ENCODE peak calls at places on chromosomes 4 and X, in six cellular contexts. C is fibroblast of mammary gland, G is colonic mucosa, R is cardiac muscle cell, Q is GM12865, S is endodermal cell. H is an unnamed sample.

GRCh38 chrX:141220342-141221008 is 21.8 kb downstream of the SPANXC start:
- DNase-seq in G (no peak), Q (no peak), S (no peak), C (peak), R (peak), H (no peak)

GRCh38 chr4:8400641-8401325 is 39.7 kb downstream of the ACOX3 start:
- DNase-seq in R (no peak), Q (no peak), C (peak), S (no peak), G (no peak), H (no peak)

GRCh38 chr4:1010522-1011021 is 854 bp upstream of the FGFRL1 start:
- DNase-seq in G (peak), S (peak), C (peak), R (peak), Q (peak), H (no peak)

GRCh38 chr4:53620956-53621355 is 29.7 kb upstream of the LNX1 start:
- DNase-seq in Q (no peak), C (peak), S (peak), G (no peak), R (no peak), H (no peak)

GRCh38 chrX:108309144-108309543 is 129.1 kb downstream of the COL4A6 start:
- DNase-seq in C (no peak), Q (no peak), R (peak), S (no peak), G (no peak), H (no peak)

GRCh38 chrX:1592128-1592862 is 891 bp downstream of the AKAP17A start:
- DNase-seq in S (peak), C (peak), Q (peak), G (peak), R (peak), H (no peak)

GRCh38 chr4:3675251-3676115 is 90.7 kb upstream of the ADRA2C start:
- DNase-seq in S (peak), C (no peak), G (no peak), Q (no peak), R (no peak), H (no peak)

GRCh38 chr4:64068096-64068495 is 341.2 kb downstream of the TECRL start:
- DNase-seq in R (no peak), C (no peak), Q (no peak), G (no peak), S (no peak), H (no peak)

GRCh38 chr4:102809691-102810090 is 17.7 kb downstream of the UBE2D3 start:
- DNase-seq in G (no peak), Q (no peak), R (no peak), C (peak), S (no peak), H (no peak)

GRCh38 chr4:141215030-141215429 is 5.7 kb upstream of the ZNF330 start:
- DNase-seq in Q (no peak), R (peak), C (no peak), G (no peak), S (no peak), H (no peak)

GRCh38 chr4:3518511-3518880 is 13.7 kb downstream of the LRPAP1 start:
- DNase-seq in G (no peak), S (no peak), R (no peak), Q (no peak), C (no peak), H (no peak)

GRCh38 chr4:95798003-95798402 is 41.9 kb upstream of the PDHA2 start:
- DNase-seq in C (no peak), R (no peak), G (no peak), S (no peak), Q (no peak), H (no peak)

GRCh38 chr4:153209410-153209809 is 5.2 kb downstream of the TRIM2 start:
- DNase-seq in S (peak), R (no peak), C (no peak), Q (no peak), G (peak), H (no peak)

GRCh38 chr4:184757810-184758209 is 23.9 kb upstream of the CENPU start:
- DNase-seq in S (no peak), R (peak), C (peak), G (no peak), Q (no peak), H (no peak)

GRCh38 chr4:155604718-155605601 is 61.7 kb upstream of the GUCY1A1 start:
- DNase-seq in G (no peak), S (no peak), Q (no peak), R (peak), C (peak), H (no peak)

GRCh38 chrX:33855251-33855650 is 276.9 kb downstream of the FAM47A start:
- DNase-seq in Q (no peak), R (no peak), C (no peak), G (no peak), S (no peak), H (no peak)

GRCh38 chr4:39976141-39976944 is 1.4 kb downstream of the PDS5A start:
- DNase-seq in C (peak), G (peak), R (peak), S (peak), Q (peak), H (peak)

GRCh38 chr4:55359397-55359916 is 13.4 kb downstream of the SRD5A3 start:
- DNase-seq in G (no peak), S (no peak), C (peak), Q (no peak), R (peak), H (no peak)

GRCh38 chr4:103443324-103443723 is 245.2 kb upstream of the CENPE start:
- DNase-seq in R (no peak), Q (no peak), S (no peak), G (no peak), C (peak), H (no peak)

GRCh38 chrX:44291468-44292116 is 51.9 kb downstream of the EFHC2 start:
- DNase-seq in R (no peak), C (no peak), S (no peak), G (no peak), Q (no peak), H (no peak)

GRCh38 chr4:16019666-16020065 is 56.7 kb upstream of the FGFBP2 start:
- DNase-seq in R (no peak), Q (no peak), C (no peak), G (no peak), S (no peak), H (no peak)

GRCh38 chrX:39519213-39519544 is 578.6 kb downstream of the BCOR start:
- DNase-seq in Q (no peak), R (peak), G (no peak), S (no peak), C (peak), H (peak)

GRCh38 chrX:140572724-140573123 is 67.9 kb upstream of the SOX3 start:
- DNase-seq in R (peak), C (peak), S (peak), Q (peak), G (peak), H (peak)

GRCh38 chr4:176837176-176837915 is 44.6 kb upstream of the VEGFC start:
- DNase-seq in G (no peak), C (peak), R (no peak), Q (no peak), S (no peak), H (no peak)

GRCh38 chr4:82223715-82224114 is 150.1 kb downstream of the HNRNPD start:
- DNase-seq in S (no peak), C (no peak), G (peak), Q (no peak), R (peak), H (no peak)

GRCh38 chrX:145751943-145752342 is 65.7 kb upstream of the SLITRK2 start:
- DNase-seq in R (no peak), C (peak), G (no peak), S (no peak), Q (no peak), H (no peak)

GRCh38 chr4:96916731-96917130 is 1076.8 kb downstream of the PDHA2 start:
- DNase-seq in C (no peak), G (no peak), R (no peak), Q (no peak), S (peak), H (no peak)

DNA sequence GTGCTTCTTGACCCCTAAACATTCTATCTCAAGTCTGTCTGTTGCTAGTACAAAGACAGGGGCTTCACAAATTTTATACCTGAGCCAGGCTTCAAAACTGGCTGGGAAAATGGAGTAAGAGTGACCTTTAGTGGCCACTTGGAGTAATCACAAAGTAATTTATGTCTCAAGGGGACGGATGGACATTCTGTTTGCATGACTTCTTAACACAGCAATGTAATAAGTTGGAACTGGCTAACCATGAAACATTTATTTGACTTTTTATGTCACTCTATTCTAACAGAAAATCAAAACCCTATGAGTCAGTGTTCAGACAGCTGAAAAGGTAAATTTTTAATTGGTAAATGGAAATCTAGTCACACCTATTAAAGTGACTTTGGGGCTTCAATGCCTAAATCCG is 600.6 kb downstream of the ANKRD50 start:
- DNase-seq in G (no peak), R (peak), Q (peak), C (peak), S (peak), H (peak)
- TF ChIP-seq CTCF in G (peak), R (peak), Q (peak), C (peak), S (peak), H (peak)

GRCh38 chrX:41118156-41118555 is 32.9 kb downstream of the USP9X start:
- DNase-seq in C (no peak), G (no peak), R (no peak), Q (peak), S (no peak), H (no peak)
- TF ChIP-seq CTCF in C (no peak), G (no peak), R (no peak), Q (no peak), S (no peak), H (no peak)

GRCh38 chrX:64792598-64793337 is 183.5 kb downstream of the ZC4H2 start:
- DNase-seq in Q (peak), S (peak), G (no peak), C (no peak), R (no peak), H (no peak)
- TF ChIP-seq CTCF in Q (no peak), S (peak), G (no peak), C (no peak), R (no peak), H (no peak)

GRCh38 chr4:32697281-32697814 is 1977.2 kb downstream of the PCDH7 start:
- DNase-seq in Q (no peak), G (no peak), R (no peak), S (no peak), C (no peak), H (no peak)
- TF ChIP-seq CTCF in Q (no peak), G (no peak), R (no peak), S (no peak), C (no peak), H (no peak)

DNA sequence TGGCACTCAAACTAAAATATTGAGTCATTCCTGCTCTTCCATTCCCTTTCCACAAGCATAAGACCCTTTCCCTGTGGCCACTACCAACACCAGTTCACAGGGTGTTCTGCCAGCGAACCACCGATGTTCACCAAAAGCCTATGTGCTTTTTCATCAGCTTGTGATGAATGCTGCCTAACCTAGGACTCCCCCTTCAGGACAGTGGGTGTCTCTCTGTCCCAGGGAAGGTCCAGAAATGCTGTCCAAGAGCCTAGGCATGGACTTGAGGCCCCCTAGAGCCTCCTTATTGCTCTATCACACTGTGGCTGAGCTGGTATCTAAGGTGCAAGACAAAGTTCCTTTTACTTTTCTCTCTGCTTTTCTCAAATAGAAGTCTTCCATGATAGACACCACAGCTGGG is 1015.6 kb downstream of the PCDH19 start:
- DNase-seq in G (no peak), C (no peak), R (no peak), S (peak), Q (no peak), H (no peak)
- TF ChIP-seq CTCF in G (no peak), C (no peak), R (no peak), S (peak), Q (no peak), H (peak)